ENCODE peak calls at places on chromosomes 13 and 19, in ten cellular contexts. One of them, this sample, is unnamed.

GRCh38 chr19:435707-436412 is 25.0 kb downstream of the SHC2 start:
- DNase-seq in HS-27A: no peak
- DNase-seq in hepatocyte: no peak
- DNase-seq in right atrium auricular region: no peak
- DNase-seq in stimulated activated naive CD8-positive, alpha-beta T cell treated with anti-CD3 and anti-CD28 coated beads, Interleukin-15, Interleukin-2, amounts not matched to agents 100 U/mL and 50 U/mL, for 24 hours: no peak
- DNase-seq in AG08396: no peak
- DNase-seq in activated CD4-positive, alpha-beta T cell treated with anti-CD3 and anti-CD28 coated beads for 48 hours: no peak
- DNase-seq in cardiac muscle cell: no peak
- DNase-seq in mammary epithelial cell: no peak
- DNase-seq in Calu3: no peak
- DNase-seq in this sample: no peak

GRCh38 chr13:32538234-32538620 is 368 bp downstream of the N4BP2L2 start:
- DNase-seq in HS-27A: peak; percentile 17
- DNase-seq in hepatocyte: peak; percentile 54
- DNase-seq in right atrium auricular region: no peak
- DNase-seq in stimulated activated naive CD8-positive, alpha-beta T cell treated with anti-CD3 and anti-CD28 coated beads, Interleukin-15, Interleukin-2, amounts not matched to agents 100 U/mL and 50 U/mL, for 24 hours: no peak
- DNase-seq in AG08396: peak; percentile 39
- DNase-seq in activated CD4-positive, alpha-beta T cell treated with anti-CD3 and anti-CD28 coated beads for 48 hours: no peak
- DNase-seq in cardiac muscle cell: peak; percentile 52
- DNase-seq in mammary epithelial cell: peak; percentile 66
- DNase-seq in Calu3: no peak
- DNase-seq in this sample: no peak

GRCh38 chr19:10061717-10062310 is 24.3 kb upstream of the SHFL start:
- DNase-seq in HS-27A: no peak
- DNase-seq in hepatocyte: no peak
- DNase-seq in right atrium auricular region: no peak
- DNase-seq in stimulated activated naive CD8-positive, alpha-beta T cell treated with anti-CD3 and anti-CD28 coated beads, Interleukin-15, Interleukin-2, amounts not matched to agents 100 U/mL and 50 U/mL, for 24 hours: no peak
- DNase-seq in AG08396: peak; percentile 52
- DNase-seq in activated CD4-positive, alpha-beta T cell treated with anti-CD3 and anti-CD28 coated beads for 48 hours: peak; percentile 12
- DNase-seq in cardiac muscle cell: peak; percentile 31
- DNase-seq in mammary epithelial cell: no peak
- DNase-seq in Calu3: no peak
- DNase-seq in this sample: no peak

GRCh38 chr19:8363803-8364771 is at the start of gene ANGPTL4:
- DNase-seq in HS-27A: no peak
- DNase-seq in hepatocyte: peak; percentile 75
- DNase-seq in right atrium auricular region: peak; percentile 90
- DNase-seq in stimulated activated naive CD8-positive, alpha-beta T cell treated with anti-CD3 and anti-CD28 coated beads, Interleukin-15, Interleukin-2, amounts not matched to agents 100 U/mL and 50 U/mL, for 24 hours: peak; percentile 81
- DNase-seq in AG08396: peak; percentile 85
- DNase-seq in activated CD4-positive, alpha-beta T cell treated with anti-CD3 and anti-CD28 coated beads for 48 hours: peak; percentile 73
- DNase-seq in cardiac muscle cell: peak; percentile 92
- DNase-seq in mammary epithelial cell: peak; percentile 64
- DNase-seq in Calu3: peak; percentile 40
- DNase-seq in this sample: no peak

GRCh38 chr13:76016799-76017198 is 380.7 kb downstream of the LMO7 start:
- DNase-seq in HS-27A: no peak
- DNase-seq in hepatocyte: peak; percentile 22
- DNase-seq in right atrium auricular region: no peak
- DNase-seq in stimulated activated naive CD8-positive, alpha-beta T cell treated with anti-CD3 and anti-CD28 coated beads, Interleukin-15, Interleukin-2, amounts not matched to agents 100 U/mL and 50 U/mL, for 24 hours: peak; percentile 7
- DNase-seq in AG08396: peak; percentile 12
- DNase-seq in activated CD4-positive, alpha-beta T cell treated with anti-CD3 and anti-CD28 coated beads for 48 hours: peak; percentile 35
- DNase-seq in cardiac muscle cell: peak; percentile 40
- DNase-seq in mammary epithelial cell: peak; percentile 40
- DNase-seq in Calu3: peak; percentile 9
- DNase-seq in this sample: no peak

GRCh38 chr19:16509141-16510061 is 13.2 kb downstream of the C19orf44 start:
- DNase-seq in HS-27A: no peak
- DNase-seq in hepatocyte: no peak
- DNase-seq in right atrium auricular region: peak; percentile 80
- DNase-seq in stimulated activated naive CD8-positive, alpha-beta T cell treated with anti-CD3 and anti-CD28 coated beads, Interleukin-15, Interleukin-2, amounts not matched to agents 100 U/mL and 50 U/mL, for 24 hours: no peak
- DNase-seq in AG08396: peak; percentile 54
- DNase-seq in activated CD4-positive, alpha-beta T cell treated with anti-CD3 and anti-CD28 coated beads for 48 hours: no peak
- DNase-seq in cardiac muscle cell: peak; percentile 77
- DNase-seq in mammary epithelial cell: peak; percentile 74
- DNase-seq in Calu3: no peak
- DNase-seq in this sample: no peak

GRCh38 chr13:113041821-113042335 is 63.7 kb upstream of the F7 start:
- DNase-seq in HS-27A: no peak
- DNase-seq in hepatocyte: no peak
- DNase-seq in right atrium auricular region: no peak
- DNase-seq in stimulated activated naive CD8-positive, alpha-beta T cell treated with anti-CD3 and anti-CD28 coated beads, Interleukin-15, Interleukin-2, amounts not matched to agents 100 U/mL and 50 U/mL, for 24 hours: no peak
- DNase-seq in AG08396: no peak
- DNase-seq in activated CD4-positive, alpha-beta T cell treated with anti-CD3 and anti-CD28 coated beads for 48 hours: no peak
- DNase-seq in cardiac muscle cell: no peak
- DNase-seq in mammary epithelial cell: no peak
- DNase-seq in Calu3: no peak
- DNase-seq in this sample: no peak

GRCh38 chr19:34851277-34851804 is 75.4 kb upstream of the ZNF30 start:
- DNase-seq in HS-27A: no peak
- DNase-seq in hepatocyte: peak; percentile 26
- DNase-seq in right atrium auricular region: no peak
- DNase-seq in stimulated activated naive CD8-positive, alpha-beta T cell treated with anti-CD3 and anti-CD28 coated beads, Interleukin-15, Interleukin-2, amounts not matched to agents 100 U/mL and 50 U/mL, for 24 hours: no peak
- DNase-seq in AG08396: no peak
- DNase-seq in activated CD4-positive, alpha-beta T cell treated with anti-CD3 and anti-CD28 coated beads for 48 hours: no peak
- DNase-seq in cardiac muscle cell: no peak
- DNase-seq in mammary epithelial cell: peak; percentile 4
- DNase-seq in Calu3: peak; percentile 40
- DNase-seq in this sample: no peak

GRCh38 chr19:49767967-49768581 is 1.3 kb downstream of the AP2A1 start:
- DNase-seq in HS-27A: no peak
- DNase-seq in hepatocyte: no peak
- DNase-seq in right atrium auricular region: no peak
- DNase-seq in stimulated activated naive CD8-positive, alpha-beta T cell treated with anti-CD3 and anti-CD28 coated beads, Interleukin-15, Interleukin-2, amounts not matched to agents 100 U/mL and 50 U/mL, for 24 hours: no peak
- DNase-seq in AG08396: no peak
- DNase-seq in activated CD4-positive, alpha-beta T cell treated with anti-CD3 and anti-CD28 coated beads for 48 hours: no peak
- DNase-seq in cardiac muscle cell: peak; percentile 16
- DNase-seq in mammary epithelial cell: no peak
- DNase-seq in Calu3: no peak
- DNase-seq in this sample: peak; percentile 77

GRCh38 chr19:7366701-7367420 is 18.1 kb downstream of the ARHGEF18 start:
- DNase-seq in HS-27A: no peak
- DNase-seq in hepatocyte: no peak
- DNase-seq in right atrium auricular region: no peak
- DNase-seq in stimulated activated naive CD8-positive, alpha-beta T cell treated with anti-CD3 and anti-CD28 coated beads, Interleukin-15, Interleukin-2, amounts not matched to agents 100 U/mL and 50 U/mL, for 24 hours: peak; percentile 33
- DNase-seq in AG08396: no peak
- DNase-seq in activated CD4-positive, alpha-beta T cell treated with anti-CD3 and anti-CD28 coated beads for 48 hours: peak; percentile 40
- DNase-seq in cardiac muscle cell: peak; percentile 59
- DNase-seq in mammary epithelial cell: peak; percentile 49
- DNase-seq in Calu3: no peak
- DNase-seq in this sample: no peak

GRCh38 chr13:102856603-102857002 is 10.8 kb downstream of the ERCC5 start:
- DNase-seq in HS-27A: no peak
- DNase-seq in hepatocyte: no peak
- DNase-seq in right atrium auricular region: no peak
- DNase-seq in stimulated activated naive CD8-positive, alpha-beta T cell treated with anti-CD3 and anti-CD28 coated beads, Interleukin-15, Interleukin-2, amounts not matched to agents 100 U/mL and 50 U/mL, for 24 hours: no peak
- DNase-seq in AG08396: no peak
- DNase-seq in activated CD4-positive, alpha-beta T cell treated with anti-CD3 and anti-CD28 coated beads for 48 hours: no peak
- DNase-seq in cardiac muscle cell: peak; percentile 71
- DNase-seq in mammary epithelial cell: peak; percentile 23
- DNase-seq in Calu3: no peak
- DNase-seq in this sample: no peak

GRCh38 chr19:27681972-27682371 is 1531.0 kb downstream of the UQCRFS1 start:
- DNase-seq in HS-27A: no peak
- DNase-seq in hepatocyte: no peak
- DNase-seq in right atrium auricular region: no peak
- DNase-seq in stimulated activated naive CD8-positive, alpha-beta T cell treated with anti-CD3 and anti-CD28 coated beads, Interleukin-15, Interleukin-2, amounts not matched to agents 100 U/mL and 50 U/mL, for 24 hours: no peak
- DNase-seq in AG08396: no peak
- DNase-seq in activated CD4-positive, alpha-beta T cell treated with anti-CD3 and anti-CD28 coated beads for 48 hours: no peak
- DNase-seq in cardiac muscle cell: no peak
- DNase-seq in mammary epithelial cell: no peak
- DNase-seq in Calu3: no peak
- DNase-seq in this sample: no peak

GRCh38 chr13:26919311-26919710 is 158.7 kb upstream of the GPR12 start:
- DNase-seq in HS-27A: no peak
- DNase-seq in hepatocyte: no peak
- DNase-seq in right atrium auricular region: no peak
- DNase-seq in stimulated activated naive CD8-positive, alpha-beta T cell treated with anti-CD3 and anti-CD28 coated beads, Interleukin-15, Interleukin-2, amounts not matched to agents 100 U/mL and 50 U/mL, for 24 hours: no peak
- DNase-seq in AG08396: no peak
- DNase-seq in activated CD4-positive, alpha-beta T cell treated with anti-CD3 and anti-CD28 coated beads for 48 hours: no peak
- DNase-seq in cardiac muscle cell: no peak
- DNase-seq in mammary epithelial cell: no peak
- DNase-seq in Calu3: no peak
- DNase-seq in this sample: no peak

GRCh38 chr13:51683537-51684050 is 99.3 kb downstream of the WDFY2 start:
- DNase-seq in HS-27A: no peak
- DNase-seq in hepatocyte: no peak
- DNase-seq in right atrium auricular region: no peak
- DNase-seq in stimulated activated naive CD8-positive, alpha-beta T cell treated with anti-CD3 and anti-CD28 coated beads, Interleukin-15, Interleukin-2, amounts not matched to agents 100 U/mL and 50 U/mL, for 24 hours: no peak
- DNase-seq in AG08396: no peak
- DNase-seq in activated CD4-positive, alpha-beta T cell treated with anti-CD3 and anti-CD28 coated beads for 48 hours: no peak
- DNase-seq in cardiac muscle cell: no peak
- DNase-seq in mammary epithelial cell: no peak
- DNase-seq in Calu3: no peak
- DNase-seq in this sample: no peak

GRCh38 chr13:30735025-30735967 is at the start of gene ALOX5AP:
- DNase-seq in HS-27A: no peak
- DNase-seq in hepatocyte: no peak
- DNase-seq in right atrium auricular region: no peak
- DNase-seq in stimulated activated naive CD8-positive, alpha-beta T cell treated with anti-CD3 and anti-CD28 coated beads, Interleukin-15, Interleukin-2, amounts not matched to agents 100 U/mL and 50 U/mL, for 24 hours: peak; percentile 47
- DNase-seq in AG08396: no peak
- DNase-seq in activated CD4-positive, alpha-beta T cell treated with anti-CD3 and anti-CD28 coated beads for 48 hours: peak; percentile 38
- DNase-seq in cardiac muscle cell: no peak
- DNase-seq in mammary epithelial cell: no peak
- DNase-seq in Calu3: no peak
- DNase-seq in this sample: no peak

GRCh38 chr19:1494115-1494815 is 3.3 kb downstream of the REEP6 start:
- DNase-seq in HS-27A: no peak
- DNase-seq in hepatocyte: no peak
- DNase-seq in right atrium auricular region: no peak
- DNase-seq in stimulated activated naive CD8-positive, alpha-beta T cell treated with anti-CD3 and anti-CD28 coated beads, Interleukin-15, Interleukin-2, amounts not matched to agents 100 U/mL and 50 U/mL, for 24 hours: no peak
- DNase-seq in AG08396: no peak
- DNase-seq in activated CD4-positive, alpha-beta T cell treated with anti-CD3 and anti-CD28 coated beads for 48 hours: no peak
- DNase-seq in cardiac muscle cell: no peak
- DNase-seq in mammary epithelial cell: no peak
- DNase-seq in Calu3: no peak
- DNase-seq in this sample: no peak

GRCh38 chr19:57063070-57063469 is 56.7 kb upstream of the USP29 start:
- DNase-seq in HS-27A: no peak
- DNase-seq in hepatocyte: no peak
- DNase-seq in right atrium auricular region: no peak
- DNase-seq in stimulated activated naive CD8-positive, alpha-beta T cell treated with anti-CD3 and anti-CD28 coated beads, Interleukin-15, Interleukin-2, amounts not matched to agents 100 U/mL and 50 U/mL, for 24 hours: no peak
- DNase-seq in AG08396: no peak
- DNase-seq in activated CD4-positive, alpha-beta T cell treated with anti-CD3 and anti-CD28 coated beads for 48 hours: no peak
- DNase-seq in cardiac muscle cell: no peak
- DNase-seq in mammary epithelial cell: no peak
- DNase-seq in Calu3: no peak
- DNase-seq in this sample: no peak

GRCh38 chr19:36686365-36687213 is 823 bp upstream of the ZNF567 start:
- DNase-seq in HS-27A: no peak
- DNase-seq in hepatocyte: peak; percentile 13
- DNase-seq in right atrium auricular region: no peak
- DNase-seq in stimulated activated naive CD8-positive, alpha-beta T cell treated with anti-CD3 and anti-CD28 coated beads, Interleukin-15, Interleukin-2, amounts not matched to agents 100 U/mL and 50 U/mL, for 24 hours: no peak
- DNase-seq in AG08396: peak; percentile 22
- DNase-seq in activated CD4-positive, alpha-beta T cell treated with anti-CD3 and anti-CD28 coated beads for 48 hours: peak; percentile 6
- DNase-seq in cardiac muscle cell: peak; percentile 9
- DNase-seq in mammary epithelial cell: no peak
- DNase-seq in Calu3: peak; percentile 28
- DNase-seq in this sample: no peak

GRCh38 chr19:52296400-52296772 is 583 bp upstream of the ZNF480 start:
- DNase-seq in HS-27A: no peak
- DNase-seq in hepatocyte: no peak
- DNase-seq in right atrium auricular region: no peak
- DNase-seq in stimulated activated naive CD8-positive, alpha-beta T cell treated with anti-CD3 and anti-CD28 coated beads, Interleukin-15, Interleukin-2, amounts not matched to agents 100 U/mL and 50 U/mL, for 24 hours: no peak
- DNase-seq in AG08396: peak; percentile 13
- DNase-seq in activated CD4-positive, alpha-beta T cell treated with anti-CD3 and anti-CD28 coated beads for 48 hours: no peak
- DNase-seq in cardiac muscle cell: no peak
- DNase-seq in mammary epithelial cell: no peak
- DNase-seq in Calu3: no peak
- DNase-seq in this sample: no peak

GRCh38 chr19:6677924-6678689 is 8.1 kb upstream of the TNFSF14 start:
- DNase-seq in HS-27A: no peak
- DNase-seq in hepatocyte: peak; percentile 35
- DNase-seq in right atrium auricular region: no peak
- DNase-seq in stimulated activated naive CD8-positive, alpha-beta T cell treated with anti-CD3 and anti-CD28 coated beads, Interleukin-15, Interleukin-2, amounts not matched to agents 100 U/mL and 50 U/mL, for 24 hours: peak; percentile 77
- DNase-seq in AG08396: peak; percentile 27
- DNase-seq in activated CD4-positive, alpha-beta T cell treated with anti-CD3 and anti-CD28 coated beads for 48 hours: peak; percentile 82
- DNase-seq in cardiac muscle cell: peak; percentile 46
- DNase-seq in mammary epithelial cell: peak; percentile 57
- DNase-seq in Calu3: no peak
- DNase-seq in this sample: no peak

GRCh38 chr19:38898788-38899446 is 501 bp downstream of the SIRT2 start:
- DNase-seq in HS-27A: no peak
- DNase-seq in hepatocyte: no peak
- DNase-seq in right atrium auricular region: peak; percentile 61
- DNase-seq in stimulated activated naive CD8-positive, alpha-beta T cell treated with anti-CD3 and anti-CD28 coated beads, Interleukin-15, Interleukin-2, amounts not matched to agents 100 U/mL and 50 U/mL, for 24 hours: no peak
- DNase-seq in AG08396: no peak
- DNase-seq in activated CD4-positive, alpha-beta T cell treated with anti-CD3 and anti-CD28 coated beads for 48 hours: no peak
- DNase-seq in cardiac muscle cell: peak; percentile 19
- DNase-seq in mammary epithelial cell: peak; percentile 31
- DNase-seq in Calu3: no peak
- DNase-seq in this sample: no peak

GRCh38 chr13:93227280-93227905 is 786 bp downstream of the GPC6 start:
- DNase-seq in HS-27A: peak; percentile 7
- DNase-seq in hepatocyte: peak; percentile 69
- DNase-seq in right atrium auricular region: no peak
- DNase-seq in stimulated activated naive CD8-positive, alpha-beta T cell treated with anti-CD3 and anti-CD28 coated beads, Interleukin-15, Interleukin-2, amounts not matched to agents 100 U/mL and 50 U/mL, for 24 hours: no peak
- DNase-seq in AG08396: peak; percentile 42
- DNase-seq in activated CD4-positive, alpha-beta T cell treated with anti-CD3 and anti-CD28 coated beads for 48 hours: no peak
- DNase-seq in cardiac muscle cell: peak; percentile 70
- DNase-seq in mammary epithelial cell: peak; percentile 81
- DNase-seq in Calu3: no peak
- DNase-seq in this sample: no peak

GRCh38 chr13:48233886-48234488 is 981 bp downstream of the ITM2B start:
- DNase-seq in HS-27A: no peak
- DNase-seq in hepatocyte: peak; percentile 46
- DNase-seq in right atrium auricular region: no peak
- DNase-seq in stimulated activated naive CD8-positive, alpha-beta T cell treated with anti-CD3 and anti-CD28 coated beads, Interleukin-15, Interleukin-2, amounts not matched to agents 100 U/mL and 50 U/mL, for 24 hours: peak; percentile 24
- DNase-seq in AG08396: no peak
- DNase-seq in activated CD4-positive, alpha-beta T cell treated with anti-CD3 and anti-CD28 coated beads for 48 hours: no peak
- DNase-seq in cardiac muscle cell: peak; percentile 73
- DNase-seq in mammary epithelial cell: no peak
- DNase-seq in Calu3: no peak
- DNase-seq in this sample: no peak

GRCh38 chr19:7500811-7501450 is 12.1 kb upstream of the PEX11G start:
- DNase-seq in HS-27A: no peak
- DNase-seq in hepatocyte: peak; percentile 82
- DNase-seq in right atrium auricular region: no peak
- DNase-seq in stimulated activated naive CD8-positive, alpha-beta T cell treated with anti-CD3 and anti-CD28 coated beads, Interleukin-15, Interleukin-2, amounts not matched to agents 100 U/mL and 50 U/mL, for 24 hours: peak; percentile 70
- DNase-seq in AG08396: peak; percentile 63
- DNase-seq in activated CD4-positive, alpha-beta T cell treated with anti-CD3 and anti-CD28 coated beads for 48 hours: peak; percentile 80
- DNase-seq in cardiac muscle cell: no peak
- DNase-seq in mammary epithelial cell: peak; percentile 72
- DNase-seq in Calu3: peak; percentile 82
- DNase-seq in this sample: no peak

GRCh38 chr13:97798171-97798821 is 155.2 kb upstream of the IPO5 start:
- DNase-seq in HS-27A: no peak
- DNase-seq in hepatocyte: no peak
- DNase-seq in right atrium auricular region: no peak
- DNase-seq in stimulated activated naive CD8-positive, alpha-beta T cell treated with anti-CD3 and anti-CD28 coated beads, Interleukin-15, Interleukin-2, amounts not matched to agents 100 U/mL and 50 U/mL, for 24 hours: no peak
- DNase-seq in AG08396: no peak
- DNase-seq in activated CD4-positive, alpha-beta T cell treated with anti-CD3 and anti-CD28 coated beads for 48 hours: no peak
- DNase-seq in cardiac muscle cell: peak; percentile 59
- DNase-seq in mammary epithelial cell: peak; percentile 63
- DNase-seq in Calu3: no peak
- DNase-seq in this sample: no peak

GRCh38 chr13:47632311-47632710 is 368.8 kb downstream of the SUCLA2 start:
- DNase-seq in HS-27A: no peak
- DNase-seq in hepatocyte: no peak
- DNase-seq in right atrium auricular region: no peak
- DNase-seq in stimulated activated naive CD8-positive, alpha-beta T cell treated with anti-CD3 and anti-CD28 coated beads, Interleukin-15, Interleukin-2, amounts not matched to agents 100 U/mL and 50 U/mL, for 24 hours: no peak
- DNase-seq in AG08396: no peak
- DNase-seq in activated CD4-positive, alpha-beta T cell treated with anti-CD3 and anti-CD28 coated beads for 48 hours: no peak
- DNase-seq in cardiac muscle cell: no peak
- DNase-seq in mammary epithelial cell: no peak
- DNase-seq in Calu3: no peak
- DNase-seq in this sample: no peak

GRCh38 chr13:114035583-114036501 is 62.0 kb upstream of the C13orf46 start:
- DNase-seq in HS-27A: no peak
- DNase-seq in hepatocyte: peak; percentile 28
- DNase-seq in right atrium auricular region: peak; percentile 72
- DNase-seq in stimulated activated naive CD8-positive, alpha-beta T cell treated with anti-CD3 and anti-CD28 coated beads, Interleukin-15, Interleukin-2, amounts not matched to agents 100 U/mL and 50 U/mL, for 24 hours: no peak
- DNase-seq in AG08396: peak; percentile 36
- DNase-seq in activated CD4-positive, alpha-beta T cell treated with anti-CD3 and anti-CD28 coated beads for 48 hours: no peak
- DNase-seq in cardiac muscle cell: peak; percentile 26
- DNase-seq in mammary epithelial cell: no peak
- DNase-seq in Calu3: no peak
- DNase-seq in this sample: no peak

GRCh38 chr19:46521241-46521640 is 25.6 kb upstream of the PNMA8B start:
- DNase-seq in HS-27A: no peak
- DNase-seq in hepatocyte: no peak
- DNase-seq in right atrium auricular region: no peak
- DNase-seq in stimulated activated naive CD8-positive, alpha-beta T cell treated with anti-CD3 and anti-CD28 coated beads, Interleukin-15, Interleukin-2, amounts not matched to agents 100 U/mL and 50 U/mL, for 24 hours: no peak
- DNase-seq in AG08396: no peak
- DNase-seq in activated CD4-positive, alpha-beta T cell treated with anti-CD3 and anti-CD28 coated beads for 48 hours: no peak
- DNase-seq in cardiac muscle cell: no peak
- DNase-seq in mammary epithelial cell: no peak
- DNase-seq in Calu3: no peak
- DNase-seq in this sample: no peak